ENCODE peak calls at places on chromosomes 6 and 20, in six cellular contexts. R is endothelial cell, T is RWPE1, N is neural progenitor cell, C is NAMALWA, M is hepatic stellate cell. Q is an unnamed sample.

GRCh38 chr6:111663232-111663631 is 57.6 kb upstream of the TRAF3IP2 start:
- DNase-seq in N (peak; percentile 33), C (no peak), R (peak; percentile 18), T (no peak), M (peak; percentile 21), Q (no peak)

GRCh38 chr20:51144476-51144875 is 121.6 kb upstream of the KCNG1 start:
- DNase-seq in N (no peak), M (no peak), T (no peak), C (no peak), R (no peak), Q (no peak)

GRCh38 chr20:31751126-31751525 is 12.0 kb downstream of the TPX2 start:
- DNase-seq in M (peak; percentile 71), R (no peak), C (no peak), N (no peak), T (no peak), Q (no peak)

GRCh38 chr6:133945158-133945557 is 7.9 kb upstream of the TBPL1 start:
- DNase-seq in N (peak; percentile 25), R (no peak), C (no peak), M (no peak), T (no peak), Q (no peak)

GRCh38 chr6:84916704-84917103 is 152.3 kb upstream of the TBX18 start:
- DNase-seq in N (no peak), T (no peak), C (no peak), M (no peak), R (no peak), Q (no peak)

GRCh38 chr20:11143481-11143880 is 469.7 kb upstream of the JAG1 start:
- DNase-seq in C (no peak), N (no peak), R (no peak), T (no peak), M (no peak), Q (no peak)

GRCh38 chr6:158321960-158322359 is 9.7 kb downstream of the TULP4 start:
- DNase-seq in C (no peak), M (peak; percentile 3), N (no peak), R (no peak), T (peak; percentile 9), Q (no peak)

GRCh38 chr6:48979085-48979484 is 484.0 kb downstream of the MMUT start:
- DNase-seq in N (no peak), M (no peak), T (no peak), R (no peak), C (no peak), Q (no peak)

GRCh38 chr20:58963060-58963584 is 17.9 kb upstream of the NELFCD start:
- DNase-seq in N (no peak), M (no peak), T (no peak), R (no peak), C (no peak), Q (peak; percentile 34)

GRCh38 chr6:7680393-7681075 is 45.4 kb upstream of the BMP6 start:
- DNase-seq in R (no peak), M (no peak), T (no peak), N (no peak), C (no peak), Q (no peak)

GRCh38 chr20:33418033-33418432 is 16.7 kb upstream of the CDK5RAP1 start:
- DNase-seq in M (no peak), T (no peak), N (no peak), C (no peak), R (no peak), Q (no peak)

GRCh38 chr20:59010995-59011873 is 4.2 kb upstream of the CTSZ start:
- DNase-seq in N (peak; percentile 15), T (peak; percentile 89), M (peak; percentile 94), C (no peak), R (peak; percentile 79), Q (no peak)

GRCh38 chr20:59728722-59729430 is 124.5 kb downstream of the PHACTR3 start:
- DNase-seq in R (no peak), T (no peak), C (no peak), M (no peak), N (no peak), Q (no peak)

GRCh38 chr20:50634191-50634590 is 57.2 kb downstream of the RIPOR3 start:
- DNase-seq in N (no peak), R (no peak), M (no peak), T (no peak), C (no peak), Q (no peak)